ENCODE peak calls at places on chromosomes 13 and 19, in ten cellular contexts. One of them, this sample, is unnamed.

GRCh38 chr13:113029487-113030258 is 60.7 kb downstream of the MCF2L start:
- DNase-seq in body of pancreas: peak
- DNase-seq in spleen: no peak
- DNase-seq in A549: peak
- DNase-seq in heart left ventricle: no peak
- DNase-seq in H54: peak
- DNase-seq in lower leg skin: no peak
- DNase-seq in stomach: peak
- DNase-seq in HCT116: no peak
- DNase-seq in ovary: no peak
- DNase-seq in this sample: peak

GRCh38 chr19:16033136-16033530 is 43.2 kb upstream of the TPM4 start:
- DNase-seq in body of pancreas: no peak
- DNase-seq in ovary: no peak
- DNase-seq in HCT116: no peak
- DNase-seq in stomach: peak
- DNase-seq in spleen: no peak
- DNase-seq in A549: no peak
- DNase-seq in lower leg skin: peak
- DNase-seq in H54: no peak
- DNase-seq in heart left ventricle: no peak
- DNase-seq in this sample: no peak

GRCh38 chr13:39451301-39451700 is 151.7 kb downstream of the LHFPL6 start:
- DNase-seq in body of pancreas: no peak
- DNase-seq in ovary: no peak
- DNase-seq in spleen: no peak
- DNase-seq in A549: no peak
- DNase-seq in heart left ventricle: no peak
- DNase-seq in lower leg skin: no peak
- DNase-seq in HCT116: no peak
- DNase-seq in stomach: no peak
- DNase-seq in H54: no peak
- DNase-seq in this sample: no peak

GRCh38 chr13:33349996-33350826 is 64.7 kb upstream of the STARD13 start:
- DNase-seq in heart left ventricle: peak
- DNase-seq in body of pancreas: peak
- DNase-seq in A549: no peak
- DNase-seq in ovary: peak
- DNase-seq in lower leg skin: peak
- DNase-seq in spleen: peak
- DNase-seq in H54: peak
- DNase-seq in stomach: peak
- DNase-seq in HCT116: no peak
- DNase-seq in this sample: peak

GRCh38 chr13:64723735-64724134 is 2506.4 kb downstream of the PCDH9 start:
- DNase-seq in body of pancreas: no peak
- DNase-seq in heart left ventricle: no peak
- DNase-seq in HCT116: peak
- DNase-seq in H54: peak
- DNase-seq in A549: peak
- DNase-seq in lower leg skin: no peak
- DNase-seq in ovary: no peak
- DNase-seq in spleen: no peak
- DNase-seq in stomach: no peak
- DNase-seq in this sample: no peak

GRCh38 chr19:46825731-46826055 is 25.0 kb downstream of the AP2S1 start:
- DNase-seq in heart left ventricle: no peak
- DNase-seq in spleen: no peak
- DNase-seq in lower leg skin: no peak
- DNase-seq in ovary: no peak
- DNase-seq in A549: no peak
- DNase-seq in body of pancreas: no peak
- DNase-seq in H54: no peak
- DNase-seq in HCT116: no peak
- DNase-seq in stomach: no peak
- DNase-seq in this sample: no peak

GRCh38 chr19:49920624-49921363 is 8.2 kb upstream of the ATF5 start:
- DNase-seq in body of pancreas: no peak
- DNase-seq in lower leg skin: no peak
- DNase-seq in A549: no peak
- DNase-seq in HCT116: no peak
- DNase-seq in spleen: no peak
- DNase-seq in H54: no peak
- DNase-seq in stomach: no peak
- DNase-seq in ovary: no peak
- DNase-seq in heart left ventricle: no peak
- DNase-seq in this sample: no peak

GRCh38 chr13:34942732-34943674 is 933 bp downstream of the NBEA start:
- DNase-seq in HCT116: no peak
- DNase-seq in spleen: peak
- DNase-seq in body of pancreas: peak
- DNase-seq in ovary: peak
- DNase-seq in stomach: peak
- DNase-seq in heart left ventricle: peak
- DNase-seq in A549: peak
- DNase-seq in lower leg skin: peak
- DNase-seq in H54: peak
- DNase-seq in this sample: peak

GRCh38 chr19:42023121-42023942 is 29.3 kb upstream of the ATP1A3 start:
- DNase-seq in ovary: no peak
- DNase-seq in body of pancreas: no peak
- DNase-seq in H54: no peak
- DNase-seq in heart left ventricle: no peak
- DNase-seq in A549: peak
- DNase-seq in spleen: no peak
- DNase-seq in stomach: no peak
- DNase-seq in HCT116: peak
- DNase-seq in lower leg skin: no peak
- DNase-seq in this sample: no peak

GRCh38 chr13:18948664-18949488 is 232.7 kb downstream of the TUBA3C start:
- DNase-seq in A549: no peak
- DNase-seq in ovary: no peak
- DNase-seq in spleen: peak
- DNase-seq in body of pancreas: no peak
- DNase-seq in lower leg skin: peak
- DNase-seq in HCT116: no peak
- DNase-seq in stomach: no peak
- DNase-seq in heart left ventricle: no peak
- DNase-seq in H54: no peak
- DNase-seq in this sample: no peak

GRCh38 chr13:98324105-98324504 is 147.0 kb upstream of the RNF113B start:
- DNase-seq in ovary: no peak
- DNase-seq in body of pancreas: no peak
- DNase-seq in stomach: no peak
- DNase-seq in lower leg skin: no peak
- DNase-seq in HCT116: no peak
- DNase-seq in heart left ventricle: no peak
- DNase-seq in H54: no peak
- DNase-seq in A549: no peak
- DNase-seq in spleen: no peak
- DNase-seq in this sample: no peak

GRCh38 chr13:111315347-111315995 is 5.0 kb upstream of the TEX29 start:
- DNase-seq in spleen: no peak
- DNase-seq in heart left ventricle: no peak
- DNase-seq in lower leg skin: no peak
- DNase-seq in ovary: no peak
- DNase-seq in body of pancreas: no peak
- DNase-seq in A549: no peak
- DNase-seq in HCT116: no peak
- DNase-seq in stomach: no peak
- DNase-seq in H54: no peak
- DNase-seq in this sample: no peak

GRCh38 chr13:97627566-97627965 is 193.6 kb downstream of the RAP2A start:
- DNase-seq in A549: peak
- DNase-seq in lower leg skin: no peak
- DNase-seq in body of pancreas: peak
- DNase-seq in spleen: no peak
- DNase-seq in heart left ventricle: peak
- DNase-seq in H54: peak
- DNase-seq in ovary: no peak
- DNase-seq in HCT116: no peak
- DNase-seq in stomach: no peak
- DNase-seq in this sample: peak

GRCh38 chr19:7888145-7888825 is at the start of gene LRRC8E:
- DNase-seq in spleen: no peak
- DNase-seq in H54: peak
- DNase-seq in HCT116: no peak
- DNase-seq in stomach: peak
- DNase-seq in ovary: no peak
- DNase-seq in A549: peak
- DNase-seq in lower leg skin: peak
- DNase-seq in body of pancreas: peak
- DNase-seq in heart left ventricle: no peak
- DNase-seq in this sample: peak

DNA sequence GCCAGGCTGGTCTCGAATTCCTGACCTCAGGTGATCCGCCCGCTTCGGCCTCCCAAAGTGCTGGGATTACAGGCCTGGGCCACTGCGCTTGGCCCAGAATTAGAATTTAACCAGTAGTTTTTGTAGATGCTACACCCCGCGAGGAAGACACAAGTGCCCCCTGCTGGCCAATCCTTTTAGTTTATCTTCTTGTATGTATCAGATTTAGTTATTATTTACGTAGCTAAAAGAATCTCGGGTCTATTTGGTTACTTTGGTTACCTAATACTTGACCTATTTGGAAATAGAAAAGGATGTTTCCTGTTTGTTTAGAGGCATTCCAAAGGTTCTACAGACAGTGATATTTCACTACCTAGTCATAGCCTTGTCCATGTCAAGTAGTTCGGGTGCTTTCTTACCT is 22.0 kb downstream of the MUC16 start:
- DNase-seq in lower leg skin: no peak
- DNase-seq in spleen: peak
- DNase-seq in ovary: no peak
- DNase-seq in H54: no peak
- DNase-seq in stomach: no peak
- DNase-seq in heart left ventricle: no peak
- DNase-seq in A549: peak
- DNase-seq in HCT116: peak
- DNase-seq in body of pancreas: no peak
- DNase-seq in this sample: no peak
- TF ChIP-seq POLR2A in lower leg skin: no peak
- TF ChIP-seq POLR2A in spleen: no peak
- TF ChIP-seq POLR2A in ovary: no peak
- TF ChIP-seq POLR2A in H54: no peak
- TF ChIP-seq POLR2A in stomach: no peak
- TF ChIP-seq POLR2A in heart left ventricle: no peak
- TF ChIP-seq POLR2A in A549: no peak
- TF ChIP-seq POLR2A in HCT116: no peak
- TF ChIP-seq POLR2A in body of pancreas: no peak
- TF ChIP-seq POLR2A in this sample: no peak

DNA sequence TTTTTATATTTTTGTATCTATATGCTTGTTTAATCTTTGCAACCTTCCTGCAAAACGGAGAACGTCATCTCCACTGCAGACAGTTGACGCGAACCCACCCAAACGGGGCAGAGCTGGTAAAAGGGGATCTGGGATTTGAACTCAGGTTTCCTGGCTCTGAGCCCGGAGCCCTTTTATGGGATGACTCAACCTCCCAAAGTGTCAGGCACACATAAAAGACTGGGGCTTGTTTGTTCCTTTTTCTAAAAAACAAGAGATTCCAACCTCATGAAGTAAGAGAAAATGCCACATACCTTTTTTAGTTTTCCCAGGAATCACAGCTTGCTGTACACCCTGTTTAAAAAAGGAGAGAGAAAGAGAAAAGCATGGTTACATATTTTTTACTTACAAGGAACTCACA is 78.9 kb downstream of the GADD45B start:
- DNase-seq in body of pancreas: no peak
- DNase-seq in A549: no peak
- DNase-seq in stomach: no peak
- DNase-seq in HCT116: peak
- DNase-seq in ovary: no peak
- DNase-seq in spleen: peak
- DNase-seq in H54: no peak
- DNase-seq in lower leg skin: no peak
- DNase-seq in heart left ventricle: no peak
- DNase-seq in this sample: no peak
- TF ChIP-seq POLR2A in body of pancreas: no peak
- TF ChIP-seq POLR2A in A549: no peak
- TF ChIP-seq POLR2A in stomach: no peak
- TF ChIP-seq POLR2A in HCT116: no peak
- TF ChIP-seq POLR2A in ovary: no peak
- TF ChIP-seq POLR2A in spleen: no peak
- TF ChIP-seq POLR2A in H54: no peak
- TF ChIP-seq POLR2A in lower leg skin: no peak
- TF ChIP-seq POLR2A in heart left ventricle: no peak
- TF ChIP-seq POLR2A in this sample: no peak

GRCh38 chr19:48877900-48878218 is 5.6 kb downstream of the PPP1R15A start:
- DNase-seq in HCT116: no peak
- DNase-seq in heart left ventricle: no peak
- DNase-seq in A549: peak
- DNase-seq in stomach: no peak
- DNase-seq in H54: no peak
- DNase-seq in spleen: no peak
- DNase-seq in ovary: no peak
- DNase-seq in lower leg skin: no peak
- DNase-seq in body of pancreas: no peak
- DNase-seq in this sample: no peak

GRCh38 chr19:48872884-48873475 is 759 bp downstream of the PPP1R15A start:
- DNase-seq in stomach: peak
- DNase-seq in ovary: peak
- DNase-seq in spleen: peak
- DNase-seq in lower leg skin: peak
- DNase-seq in heart left ventricle: peak
- DNase-seq in H54: peak
- DNase-seq in A549: peak
- DNase-seq in body of pancreas: peak
- DNase-seq in HCT116: peak
- DNase-seq in this sample: peak

GRCh38 chr19:48872182-48872883 is at the start of gene PPP1R15A:
- DNase-seq in stomach: peak
- DNase-seq in ovary: peak
- DNase-seq in lower leg skin: peak
- DNase-seq in H54: peak
- DNase-seq in heart left ventricle: peak
- DNase-seq in body of pancreas: peak
- DNase-seq in A549: peak
- DNase-seq in HCT116: peak
- DNase-seq in spleen: peak
- DNase-seq in this sample: peak

GRCh38 chr19:48873476-48874308 is 1.5 kb downstream of the PPP1R15A start:
- DNase-seq in heart left ventricle: peak
- DNase-seq in A549: peak
- DNase-seq in stomach: no peak
- DNase-seq in spleen: no peak
- DNase-seq in ovary: no peak
- DNase-seq in H54: no peak
- DNase-seq in lower leg skin: peak
- DNase-seq in HCT116: no peak
- DNase-seq in body of pancreas: no peak
- DNase-seq in this sample: no peak

GRCh38 chr19:48874309-48875135 is 2.3 kb downstream of the PPP1R15A start:
- DNase-seq in spleen: no peak
- DNase-seq in A549: peak
- DNase-seq in heart left ventricle: peak
- DNase-seq in lower leg skin: peak
- DNase-seq in body of pancreas: peak
- DNase-seq in ovary: peak
- DNase-seq in HCT116: no peak
- DNase-seq in H54: no peak
- DNase-seq in stomach: peak
- DNase-seq in this sample: peak
- TF ChIP-seq POLR2A in spleen: no peak
- TF ChIP-seq POLR2A in A549: no peak
- TF ChIP-seq POLR2A in heart left ventricle: no peak
- TF ChIP-seq POLR2A in lower leg skin: no peak
- TF ChIP-seq POLR2A in body of pancreas: no peak
- TF ChIP-seq POLR2A in ovary: no peak
- TF ChIP-seq POLR2A in HCT116: no peak
- TF ChIP-seq POLR2A in H54: no peak
- TF ChIP-seq POLR2A in stomach: no peak
- TF ChIP-seq POLR2A in this sample: no peak

GRCh38 chr19:58037927-58038687 is 4.3 kb downstream of the ZSCAN1 start:
- DNase-seq in lower leg skin: no peak
- DNase-seq in stomach: no peak
- DNase-seq in body of pancreas: no peak
- DNase-seq in A549: no peak
- DNase-seq in ovary: peak
- DNase-seq in HCT116: no peak
- DNase-seq in heart left ventricle: no peak
- DNase-seq in spleen: no peak
- DNase-seq in H54: no peak
- DNase-seq in this sample: peak
- TF ChIP-seq POLR2A in lower leg skin: no peak
- TF ChIP-seq POLR2A in stomach: no peak
- TF ChIP-seq POLR2A in body of pancreas: peak
- TF ChIP-seq POLR2A in A549: no peak
- TF ChIP-seq POLR2A in ovary: no peak
- TF ChIP-seq POLR2A in HCT116: no peak
- TF ChIP-seq POLR2A in heart left ventricle: no peak
- TF ChIP-seq POLR2A in spleen: no peak
- TF ChIP-seq POLR2A in H54: no peak
- TF ChIP-seq POLR2A in this sample: no peak

This sample was measured in thyroid gland.